ENCODE peak calls at places on chromosome 19, in six cellular contexts. H, T, U, B, F and N are unnamed samples.

GRCh38 chr19:54439174-54439851 is 9.7 kb upstream of the LENG8 start:
- DNase-seq in H (no peak), T (no peak), U (peak; percentile 76), B (peak; percentile 67), F (no peak), N (peak; percentile 4)

GRCh38 chr19:9008667-9009066 is 1.5 kb downstream of the MUC16 start:
- DNase-seq in H (no peak), T (no peak), U (no peak), B (no peak), F (no peak), N (no peak)

GRCh38 chr19:4015705-4016402 is 8.3 kb downstream of the PIAS4 start:
- DNase-seq in H (peak; percentile 66), T (peak; percentile 80), U (no peak), B (no peak), F (no peak), N (no peak)

GRCh38 chr19:53509443-53509842 is 28.5 kb upstream of the ZNF331 start:
- DNase-seq in H (no peak), T (no peak), U (no peak), B (no peak), F (no peak), N (no peak)

GRCh38 chr19:53193534-53194222 is 520 bp upstream of the ZNF665 start:
- DNase-seq in H (no peak), T (no peak), U (no peak), B (no peak), F (no peak), N (no peak)

GRCh38 chr19:58218899-58219298 is 9.8 kb upstream of the ZNF544 start:
- DNase-seq in H (no peak), T (no peak), U (no peak), B (no peak), F (no peak), N (peak; percentile 30)

GRCh38 chr19:38898788-38899446 is 501 bp downstream of the SIRT2 start:
- DNase-seq in H (no peak), T (no peak), U (no peak), B (no peak), F (no peak), N (no peak)

GRCh38 chr19:40523322-40524047 is 53.2 kb upstream of the SHKBP1 start:
- DNase-seq in H (peak; percentile 27), T (peak; percentile 78), U (peak; percentile 97), B (peak; percentile 85), F (peak; percentile 97), N (peak; percentile 34)

GRCh38 chr19:18496167-18496979 is 25.5 kb downstream of the ELL start:
- DNase-seq in H (no peak), T (peak; percentile 90), U (no peak), B (peak; percentile 71), F (peak; percentile 78), N (no peak)

GRCh38 chr19:39132344-39132969 is 6.9 kb downstream of the PAK4 start:
- DNase-seq in H (no peak), T (no peak), U (no peak), B (no peak), F (no peak), N (no peak)

GRCh38 chr19:3518669-3519068 is 12.6 kb downstream of the FZR1 start:
- DNase-seq in H (no peak), T (no peak), U (no peak), B (no peak), F (no peak), N (no peak)

GRCh38 chr19:47035127-47035494 is 13.3 kb downstream of the TMEM160 start:
- DNase-seq in H (no peak), T (no peak), U (no peak), B (no peak), F (no peak), N (no peak)

GRCh38 chr19:35559281-35559659 is 4.2 kb downstream of the ATP4A start:
- DNase-seq in H (no peak), T (peak; percentile 32), U (no peak), B (no peak), F (no peak), N (no peak)

GRCh38 chr19:48203227-48203793 is 32.8 kb downstream of the ZSWIM9 start:
- DNase-seq in H (no peak), T (no peak), U (no peak), B (no peak), F (no peak), N (peak; percentile 37)

GRCh38 chr19:35168261-35168660 is 13.7 kb downstream of the FXYD5 start:
- DNase-seq in H (no peak), T (no peak), U (no peak), B (peak; percentile 84), F (no peak), N (no peak)

GRCh38 chr19:48170817-48171347 is 402 bp downstream of the ZSWIM9 start:
- DNase-seq in H (no peak), T (peak; percentile 78), U (no peak), B (no peak), F (no peak), N (no peak)

GRCh38 chr19:53910170-53910518 is 1.1 kb downstream of the CACNG7 start:
- DNase-seq in H (no peak), T (peak; percentile 54), U (no peak), B (no peak), F (no peak), N (no peak)

GRCh38 chr19:35645680-35646511 is 2.2 kb upstream of the COX6B1 start:
- DNase-seq in H (no peak), T (no peak), U (no peak), B (no peak), F (no peak), N (no peak)

GRCh38 chr19:49761625-49762311 is 1.3 kb downstream of the TSKS start:
- DNase-seq in H (peak; percentile 48), T (no peak), U (no peak), B (no peak), F (no peak), N (no peak)

GRCh38 chr19:35085947-35086346 is 29.7 kb upstream of the FXYD3 start:
- DNase-seq in H (no peak), T (no peak), U (no peak), B (no peak), F (no peak), N (no peak)

GRCh38 chr19:48735031-48735615 is 5.3 kb downstream of the RASIP1 start:
- DNase-seq in H (no peak), T (peak; percentile 78), U (no peak), B (peak; percentile 79), F (no peak), N (no peak)